ENCODE peak calls at places on chromosomes 12 and 14, in five cellular contexts. One of them, this sample, is unnamed.

GRCh38 chr14:66541627-66542026 is 33.7 kb downstream of the GPHN start:
- DNase-seq in AG20443: no peak
- DNase-seq in cardiac fibroblast: no peak
- DNase-seq in GM23338: no peak
- DNase-seq in CD8-positive, alpha-beta memory T cell: no peak
- DNase-seq in this sample: no peak

GRCh38 chr14:59140441-59140840 is 48.0 kb upstream of the DAAM1 start:
- DNase-seq in GM23338: no peak
- DNase-seq in CD8-positive, alpha-beta memory T cell: no peak
- DNase-seq in AG20443: no peak
- DNase-seq in cardiac fibroblast: peak
- DNase-seq in this sample: no peak

GRCh38 chr12:28129031-28129430 is 61.2 kb upstream of the CCDC91 start:
- DNase-seq in CD8-positive, alpha-beta memory T cell: no peak
- DNase-seq in GM23338: no peak
- DNase-seq in cardiac fibroblast: no peak
- DNase-seq in AG20443: no peak
- DNase-seq in this sample: no peak

GRCh38 chr14:61343991-61344405 is 22.6 kb downstream of the PRKCH start:
- DNase-seq in AG20443: no peak
- DNase-seq in cardiac fibroblast: no peak
- DNase-seq in GM23338: no peak
- DNase-seq in CD8-positive, alpha-beta memory T cell: no peak
- DNase-seq in this sample: no peak

GRCh38 chr12:65500121-65500846 is 221.8 kb downstream of the MSRB3 start:
- DNase-seq in cardiac fibroblast: peak
- DNase-seq in GM23338: no peak
- DNase-seq in CD8-positive, alpha-beta memory T cell: no peak
- DNase-seq in AG20443: no peak
- DNase-seq in this sample: no peak

GRCh38 chr12:130762319-130762675 is 46.2 kb upstream of the RIMBP2 start:
- DNase-seq in CD8-positive, alpha-beta memory T cell: no peak
- DNase-seq in cardiac fibroblast: no peak
- DNase-seq in GM23338: no peak
- DNase-seq in AG20443: no peak
- DNase-seq in this sample: no peak

GRCh38 chr12:3611853-3612703 is 121.1 kb downstream of the PRMT8 start:
- DNase-seq in GM23338: no peak
- DNase-seq in cardiac fibroblast: no peak
- DNase-seq in AG20443: no peak
- DNase-seq in CD8-positive, alpha-beta memory T cell: no peak
- DNase-seq in this sample: no peak

GRCh38 chr12:58922849-58923248 is 2.5 kb upstream of the LRIG3 start:
- DNase-seq in CD8-positive, alpha-beta memory T cell: no peak
- DNase-seq in cardiac fibroblast: peak
- DNase-seq in GM23338: no peak
- DNase-seq in AG20443: no peak
- DNase-seq in this sample: peak

GRCh38 chr12:124832856-124833255 is 30.8 kb downstream of the SCARB1 start:
- DNase-seq in cardiac fibroblast: no peak
- DNase-seq in CD8-positive, alpha-beta memory T cell: no peak
- DNase-seq in GM23338: no peak
- DNase-seq in AG20443: no peak
- DNase-seq in this sample: peak

GRCh38 chr14:103401223-103402214 is 16.3 kb downstream of the MARK3 start:
- DNase-seq in AG20443: peak
- DNase-seq in GM23338: peak
- DNase-seq in cardiac fibroblast: peak
- DNase-seq in CD8-positive, alpha-beta memory T cell: no peak
- DNase-seq in this sample: no peak

GRCh38 chr14:72222046-72222445 is 289.8 kb downstream of the RGS6 start:
- DNase-seq in GM23338: no peak
- DNase-seq in cardiac fibroblast: no peak
- DNase-seq in CD8-positive, alpha-beta memory T cell: no peak
- DNase-seq in AG20443: no peak
- DNase-seq in this sample: no peak

GRCh38 chr12:122184522-122184921 is 1.6 kb downstream of the LRRC43 start:
- DNase-seq in GM23338: no peak
- DNase-seq in cardiac fibroblast: no peak
- DNase-seq in AG20443: no peak
- DNase-seq in CD8-positive, alpha-beta memory T cell: no peak
- DNase-seq in this sample: no peak

GRCh38 chr14:62117010-62117717 is 354.9 kb downstream of the SNAPC1 start:
- DNase-seq in cardiac fibroblast: peak
- DNase-seq in AG20443: peak
- DNase-seq in GM23338: peak
- DNase-seq in CD8-positive, alpha-beta memory T cell: peak
- DNase-seq in this sample: peak

GRCh38 chr14:31484754-31485153 is 3.1 kb downstream of the GPR33 start:
- DNase-seq in AG20443: no peak
- DNase-seq in CD8-positive, alpha-beta memory T cell: no peak
- DNase-seq in GM23338: no peak
- DNase-seq in cardiac fibroblast: no peak
- DNase-seq in this sample: no peak

GRCh38 chr14:23045419-23046357 is 3.7 kb downstream of the PSMB11 start:
- DNase-seq in cardiac fibroblast: no peak
- DNase-seq in AG20443: no peak
- DNase-seq in CD8-positive, alpha-beta memory T cell: no peak
- DNase-seq in GM23338: no peak
- DNase-seq in this sample: peak

GRCh38 chr12:76587428-76588178 is 28.0 kb upstream of the OSBPL8 start:
- DNase-seq in cardiac fibroblast: peak
- DNase-seq in AG20443: no peak
- DNase-seq in CD8-positive, alpha-beta memory T cell: no peak
- DNase-seq in GM23338: no peak
- DNase-seq in this sample: no peak

GRCh38 chr12:81077329-81077685 is 572 bp upstream of the ACSS3 start:
- DNase-seq in CD8-positive, alpha-beta memory T cell: no peak
- DNase-seq in AG20443: peak
- DNase-seq in GM23338: peak
- DNase-seq in cardiac fibroblast: peak
- DNase-seq in this sample: peak

GRCh38 chr14:90795744-90796143 is 20.5 kb downstream of the TTC7B start:
- DNase-seq in GM23338: peak
- DNase-seq in AG20443: peak
- DNase-seq in cardiac fibroblast: peak
- DNase-seq in CD8-positive, alpha-beta memory T cell: no peak
- DNase-seq in this sample: no peak

GRCh38 chr12:79300199-79300568 is 390.6 kb downstream of the PAWR start:
- DNase-seq in CD8-positive, alpha-beta memory T cell: no peak
- DNase-seq in cardiac fibroblast: peak
- DNase-seq in AG20443: no peak
- DNase-seq in GM23338: peak
- DNase-seq in this sample: no peak

GRCh38 chr14:91186515-91187066 is 57.9 kb downstream of the GPR68 start:
- DNase-seq in CD8-positive, alpha-beta memory T cell: no peak
- DNase-seq in AG20443: peak
- DNase-seq in cardiac fibroblast: no peak
- DNase-seq in GM23338: no peak
- DNase-seq in this sample: no peak

GRCh38 chr12:85775071-85775470 is 61.1 kb downstream of the RASSF9 start:
- DNase-seq in CD8-positive, alpha-beta memory T cell: no peak
- DNase-seq in AG20443: no peak
- DNase-seq in GM23338: no peak
- DNase-seq in cardiac fibroblast: no peak
- DNase-seq in this sample: no peak

GRCh38 chr14:30227871-30228270 is 300.2 kb upstream of the PRKD1 start:
- DNase-seq in AG20443: peak
- DNase-seq in CD8-positive, alpha-beta memory T cell: no peak
- DNase-seq in GM23338: no peak
- DNase-seq in cardiac fibroblast: peak
- DNase-seq in this sample: no peak

GRCh38 chr12:39572551-39572950 is 47.1 kb downstream of the ABCD2 start:
- DNase-seq in GM23338: no peak
- DNase-seq in AG20443: no peak
- DNase-seq in cardiac fibroblast: no peak
- DNase-seq in CD8-positive, alpha-beta memory T cell: no peak
- DNase-seq in this sample: no peak

GRCh38 chr12:52139579-52140062 is 52.2 kb downstream of the KRT80 start:
- DNase-seq in AG20443: peak
- DNase-seq in CD8-positive, alpha-beta memory T cell: no peak
- DNase-seq in cardiac fibroblast: no peak
- DNase-seq in GM23338: peak
- DNase-seq in this sample: peak

GRCh38 chr14:104099096-104100041 is 13.9 kb downstream of the ASPG start:
- DNase-seq in cardiac fibroblast: no peak
- DNase-seq in CD8-positive, alpha-beta memory T cell: no peak
- DNase-seq in GM23338: no peak
- DNase-seq in AG20443: no peak
- DNase-seq in this sample: peak

GRCh38 chr12:90152897-90153624 is 444.4 kb upstream of the ATP2B1 start:
- DNase-seq in GM23338: no peak
- DNase-seq in CD8-positive, alpha-beta memory T cell: no peak
- DNase-seq in cardiac fibroblast: no peak
- DNase-seq in AG20443: peak
- DNase-seq in this sample: peak

GRCh38 chr12:70364695-70365397 is 1.2 kb upstream of the KCNMB4 start:
- DNase-seq in AG20443: no peak
- DNase-seq in cardiac fibroblast: no peak
- DNase-seq in GM23338: no peak
- DNase-seq in CD8-positive, alpha-beta memory T cell: no peak
- DNase-seq in this sample: no peak

GRCh38 chr12:65875635-65876034 is 51.4 kb downstream of the HMGA2 start:
- DNase-seq in AG20443: peak
- DNase-seq in cardiac fibroblast: peak
- DNase-seq in GM23338: no peak
- DNase-seq in CD8-positive, alpha-beta memory T cell: no peak
- DNase-seq in this sample: no peak

GRCh38 chr12:44717612-44718011 is 158.5 kb downstream of the NELL2 start:
- DNase-seq in AG20443: no peak
- DNase-seq in CD8-positive, alpha-beta memory T cell: no peak
- DNase-seq in cardiac fibroblast: no peak
- DNase-seq in GM23338: no peak
- DNase-seq in this sample: peak

GRCh38 chr12:990308-990648 is 745 bp upstream of the ERC1 start:
- DNase-seq in AG20443: peak
- DNase-seq in CD8-positive, alpha-beta memory T cell: peak
- DNase-seq in cardiac fibroblast: peak
- DNase-seq in GM23338: peak
- DNase-seq in this sample: peak

GRCh38 chr12:93407283-93407962 is 29.7 kb downstream of the NUDT4 start:
- DNase-seq in cardiac fibroblast: no peak
- DNase-seq in CD8-positive, alpha-beta memory T cell: no peak
- DNase-seq in AG20443: no peak
- DNase-seq in GM23338: peak
- DNase-seq in this sample: no peak

GRCh38 chr14:25136811-25137210 is 86.9 kb upstream of the STXBP6 start:
- DNase-seq in CD8-positive, alpha-beta memory T cell: no peak
- DNase-seq in cardiac fibroblast: no peak
- DNase-seq in GM23338: no peak
- DNase-seq in AG20443: no peak
- DNase-seq in this sample: no peak

GRCh38 chr12:32273712-32274111 is 125.6 kb upstream of the FGD4 start:
- DNase-seq in AG20443: no peak
- DNase-seq in cardiac fibroblast: no peak
- DNase-seq in GM23338: peak
- DNase-seq in CD8-positive, alpha-beta memory T cell: no peak
- DNase-seq in this sample: peak

GRCh38 chr12:88793091-88793490 is 212.8 kb upstream of the KITLG start:
- DNase-seq in CD8-positive, alpha-beta memory T cell: no peak
- DNase-seq in AG20443: peak
- DNase-seq in cardiac fibroblast: no peak
- DNase-seq in GM23338: no peak
- DNase-seq in this sample: no peak

GRCh38 chr12:118549506-118550109 is 173.3 kb downstream of the SUDS3 start:
- DNase-seq in AG20443: no peak
- DNase-seq in CD8-positive, alpha-beta memory T cell: no peak
- DNase-seq in GM23338: no peak
- DNase-seq in cardiac fibroblast: no peak
- DNase-seq in this sample: no peak

GRCh38 chr12:4997939-4998338 is 45.7 kb upstream of the KCNA5 start:
- DNase-seq in cardiac fibroblast: peak
- DNase-seq in GM23338: no peak
- DNase-seq in AG20443: peak
- DNase-seq in CD8-positive, alpha-beta memory T cell: no peak
- DNase-seq in this sample: no peak

GRCh38 chr12:11834104-11834812 is 184.8 kb downstream of the ETV6 start:
- DNase-seq in AG20443: no peak
- DNase-seq in cardiac fibroblast: peak
- DNase-seq in CD8-positive, alpha-beta memory T cell: no peak
- DNase-seq in GM23338: no peak
- DNase-seq in this sample: peak

This sample was measured in endodermal cell.